ENCODE peak calls at places on chromosomes 11 and 22, in six cellular contexts. Z is neural progenitor cell, F is HEK293T, O is AG04450, S is naive B cell, E is activated T-helper 1 cell treated with Interleukin-2 at 50 U/mL for 16 hours. R is an unnamed sample.

GRCh38 chr22:49847751-49848689 is 5.6 kb upstream of the ZBED4 start:
- DNase-seq in F (no peak), O (no peak), E (no peak), S (no peak), Z (peak), R (no peak)

GRCh38 chr11:100220801-100221200 is 466.3 kb upstream of the ARHGAP42 start:
- DNase-seq in S (no peak), F (no peak), O (no peak), Z (peak), E (no peak), R (no peak)

GRCh38 chr11:77062924-77063323 is 3.8 kb upstream of the CAPN5 start:
- DNase-seq in Z (no peak), S (no peak), F (no peak), O (no peak), E (no peak), R (no peak)

GRCh38 chr11:78742430-78742829 is 167.8 kb upstream of the NARS2 start:
- DNase-seq in O (no peak), Z (no peak), E (no peak), S (no peak), F (no peak), R (no peak)

GRCh38 chr11:20158597-20159257 is 1.5 kb downstream of the DBX1 start:
- DNase-seq in F (peak), Z (peak), S (no peak), O (peak), E (no peak), R (peak)

GRCh38 chr22:38415046-38415445 is 40.0 kb downstream of the KCNJ4 start:
- DNase-seq in S (no peak), O (no peak), E (no peak), Z (peak), F (no peak), R (no peak)

GRCh38 chr22:35477911-35478582 is 62.6 kb upstream of the RASD2 start:
- DNase-seq in F (peak), E (no peak), Z (no peak), S (no peak), O (peak), R (peak)

GRCh38 chr11:75717608-75718403 is at the start of gene MOGAT2:
- DNase-seq in Z (no peak), S (no peak), F (no peak), O (no peak), E (no peak), R (no peak)

GRCh38 chr22:43239102-43239875 is 52.4 kb upstream of the TTLL12 start:
- DNase-seq in F (no peak), E (no peak), S (no peak), O (no peak), Z (no peak), R (no peak)

GRCh38 chr11:35980646-35981402 is 37.0 kb downstream of the LDLRAD3 start:
- DNase-seq in O (no peak), Z (no peak), F (no peak), E (no peak), S (no peak), R (no peak)

GRCh38 chr11:117915219-117915618 is 14.0 kb downstream of the TMPRSS13 start:
- DNase-seq in S (no peak), O (no peak), E (no peak), F (no peak), Z (peak), R (no peak)

GRCh38 chr11:119782021-119782420 is 53.0 kb upstream of the NECTIN1 start:
- DNase-seq in E (no peak), F (no peak), S (no peak), O (no peak), Z (peak), R (no peak)

GRCh38 chr11:65615950-65616574 is 486 bp downstream of the PCNX3 start:
- DNase-seq in F (peak), O (no peak), Z (peak), E (no peak), S (no peak), R (peak)

GRCh38 chr11:68469642-68470041 is 9.1 kb downstream of the PPP6R3 start:
- DNase-seq in F (no peak), Z (no peak), S (no peak), E (no peak), O (no peak), R (no peak)

GRCh38 chr11:79013509-79013908 is 427.3 kb downstream of the TENM4 start:
- DNase-seq in E (no peak), O (no peak), Z (no peak), S (no peak), F (no peak), R (no peak)

GRCh38 chr11:86671386-86672006 is 920 bp downstream of the ME3 start:
- DNase-seq in F (no peak), E (no peak), O (no peak), Z (peak), S (no peak), R (no peak)

GRCh38 chr11:107040447-107041444 is 22.5 kb upstream of the GUCY1A2 start:
- DNase-seq in O (no peak), F (no peak), S (no peak), E (no peak), Z (no peak), R (peak)

GRCh38 chr11:125276635-125277008 is 112.1 kb downstream of the PKNOX2 start:
- DNase-seq in E (no peak), Z (no peak), F (no peak), S (no peak), O (no peak), R (no peak)

GRCh38 chr11:121071456-121072236 is 29.4 kb upstream of the TECTA start:
- DNase-seq in Z (peak), F (no peak), O (no peak), E (no peak), S (no peak), R (peak)

GRCh38 chr11:19374189-19374588 is 133.4 kb upstream of the E2F8 start:
- DNase-seq in F (no peak), O (no peak), Z (no peak), E (no peak), S (no peak), R (no peak)

GRCh38 chr22:25628494-25628893 is 64.0 kb downstream of the GRK3 start:
- DNase-seq in O (no peak), E (no peak), S (no peak), Z (no peak), F (no peak), R (no peak)

GRCh38 chr11:106161775-106162174 is 84.3 kb downstream of the AASDHPPT start:
- DNase-seq in O (no peak), S (no peak), E (no peak), Z (no peak), F (no peak), R (no peak)